ENCODE peak calls at places on chromosomes 6 and 20, in six cellular contexts. V is HCT116, L is neural progenitor cell, Z is SK-N-SH, K is GM23248, A is MM.1S. E is an unnamed sample.

GRCh38 chr6:11093065-11093590 is 506 bp upstream of the SMIM13 start:
- DNase-seq in Z (no peak), V (no peak), K (peak), A (peak), L (no peak), E (no peak)

GRCh38 chr20:62926229-62927127 is at the start of gene DIDO1:
- DNase-seq in Z (peak), A (peak), K (peak), V (peak), L (peak), E (peak)

GRCh38 chr6:4078830-4079471 is at the start of gene FAM217A:
- DNase-seq in L (no peak), A (no peak), V (no peak), K (no peak), Z (no peak), E (no peak)

GRCh38 chr6:134647861-134648260 is 302.0 kb downstream of the ALDH8A1 start:
- DNase-seq in K (no peak), Z (no peak), L (no peak), A (no peak), V (no peak), E (no peak)

GRCh38 chr6:125781307-125781868 is 9.4 kb upstream of the NCOA7 start:
- DNase-seq in V (no peak), K (peak), Z (peak), L (no peak), A (peak), E (peak)

GRCh38 chr6:34496103-34496685 is 30.3 kb downstream of the PACSIN1 start:
- DNase-seq in K (no peak), A (no peak), L (no peak), Z (peak), V (no peak), E (no peak)

GRCh38 chr6:129124334-129124733 is 241.4 kb downstream of the LAMA2 start:
- DNase-seq in K (no peak), Z (no peak), A (no peak), V (no peak), L (no peak), E (no peak)

GRCh38 chr6:169722362-169723199 is 1.7 kb downstream of the PHF10 start:
- DNase-seq in Z (peak), A (peak), L (peak), V (no peak), K (peak), E (peak)

GRCh38 chr6:14286144-14286543 is 168.6 kb downstream of the CD83 start:
- DNase-seq in Z (no peak), L (no peak), A (no peak), V (peak), K (peak), E (peak)

GRCh38 chr20:44747166-44748004 is 1.7 kb downstream of the KCNK15 start:
- DNase-seq in A (peak), V (peak), K (peak), Z (peak), L (peak), E (peak)

GRCh38 chr20:16173044-16173443 is 400.2 kb downstream of the KIF16B start:
- DNase-seq in V (no peak), L (no peak), K (no peak), A (no peak), Z (no peak), E (peak)

GRCh38 chr6:107800564-107801164 is 23.4 kb downstream of the SCML4 start:
- DNase-seq in V (no peak), L (no peak), A (no peak), K (peak), Z (no peak), E (no peak)

GRCh38 chr6:10695086-10695657 is 400 bp downstream of the PAK1IP1 start:
- DNase-seq in Z (peak), V (no peak), A (peak), L (no peak), K (peak), E (no peak)

GRCh38 chr20:64143018-64143801 is 21.0 kb upstream of the MYT1 start:
- DNase-seq in K (no peak), A (no peak), V (no peak), Z (peak), L (peak), E (no peak)

GRCh38 chr6:20631525-20631924 is 97.3 kb downstream of the CDKAL1 start:
- DNase-seq in K (peak), Z (no peak), V (no peak), A (no peak), L (no peak), E (no peak)

GRCh38 chr20:31330893-31331292 is 22.5 kb upstream of the DEFB116 start:
- DNase-seq in A (no peak), V (no peak), L (no peak), K (no peak), Z (no peak), E (no peak)

GRCh38 chr20:39269493-39270217 is 307.5 kb downstream of the DHX35 start:
- DNase-seq in A (no peak), V (no peak), K (no peak), Z (no peak), L (no peak), E (no peak)

GRCh38 chr6:6591778-6592388 is 3.4 kb downstream of the LY86 start:
- DNase-seq in A (no peak), V (no peak), L (no peak), Z (no peak), K (no peak), E (no peak)

GRCh38 chr6:53896237-53896636 is 101.4 kb downstream of the LRRC1 start:
- DNase-seq in A (no peak), K (peak), V (no peak), Z (no peak), L (no peak), E (no peak)

DNA sequence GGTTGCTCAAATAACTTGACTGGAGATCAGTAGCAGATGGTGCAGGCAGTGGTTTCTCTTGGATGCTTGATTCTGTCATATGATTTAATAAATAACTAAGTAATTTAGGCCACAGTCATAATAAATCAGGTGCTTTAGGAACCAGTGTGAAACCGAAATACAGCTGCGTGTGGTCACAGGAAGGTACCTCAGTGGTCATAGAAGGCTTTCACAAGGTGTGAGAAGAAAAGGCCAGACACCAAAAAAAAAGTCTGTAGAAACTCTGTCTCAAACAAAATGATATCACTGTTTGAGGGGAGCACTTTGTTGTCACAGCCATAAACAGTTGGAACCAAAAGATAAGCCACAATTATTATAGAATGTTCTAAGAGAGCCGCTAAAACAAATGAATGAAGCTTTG is 56.5 kb downstream of the ARMC2 start:
- DNase-seq in A (peak), V (no peak), K (no peak), L (no peak), Z (no peak), E (no peak)
- H2AFZ ChIP-seq in A (no peak), V (no peak), K (no peak), L (no peak), Z (no peak), E (no peak)

DNA sequence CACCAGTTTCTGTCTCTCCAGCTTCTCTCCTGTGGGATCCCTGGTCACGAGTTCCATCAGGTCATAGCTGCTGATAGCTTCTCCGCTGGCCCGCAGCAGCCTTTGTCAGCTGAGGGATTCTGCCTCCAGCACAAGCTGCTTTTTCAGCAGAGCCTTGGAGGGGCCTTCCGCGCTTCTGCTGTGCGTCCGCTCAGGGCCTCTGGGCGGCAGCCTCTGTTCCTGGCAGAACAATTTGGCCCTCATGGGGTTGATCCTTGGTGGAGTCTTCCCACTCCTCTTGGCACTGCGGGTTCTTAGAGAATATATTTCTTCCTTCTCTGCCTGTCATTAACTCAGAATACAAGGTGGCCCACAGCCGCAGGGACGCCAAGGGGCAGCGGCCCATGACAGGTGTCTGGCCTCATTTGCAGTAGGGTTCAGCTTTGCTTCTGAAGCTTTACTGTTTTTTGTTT is 158.8 kb downstream of the DTNBP1 start:
- DNase-seq in A (no peak), K (peak), V (no peak), L (peak), Z (peak), E (no peak)
- H3K9ac ChIP-seq in A (no peak), K (peak), V (no peak), L (no peak), Z (no peak), E (peak)

GRCh38 chr6:137451926-137452325 is 42.3 kb downstream of the OLIG3 start:
- DNase-seq in V (no peak), Z (no peak), K (peak), A (no peak), L (no peak), E (peak)
- TF ChIP-seq EZH2phosphoT487 in V (no peak), Z (no peak), K (no peak), A (no peak), L (no peak), E (no peak)

DNA sequence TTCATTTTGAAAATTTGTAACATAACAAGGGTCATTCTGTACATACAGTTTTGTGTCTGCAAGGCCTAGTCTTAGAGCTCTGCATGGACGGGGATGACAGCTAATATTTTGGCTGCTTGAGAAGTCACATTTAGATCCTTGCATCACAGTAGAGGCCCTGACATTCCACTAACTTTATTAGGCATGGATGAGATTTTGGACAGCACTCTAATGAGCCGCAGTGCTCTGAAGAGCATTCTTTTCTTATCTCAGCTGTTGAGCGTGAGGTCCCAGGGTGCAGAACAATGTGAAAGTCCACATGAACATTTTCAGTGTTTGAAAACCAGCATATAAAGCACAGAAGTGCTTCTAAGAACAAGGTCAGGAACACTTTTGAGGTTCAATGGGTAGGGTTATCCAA is 58.9 kb downstream of the IPCEF1 start:
- DNase-seq in A (no peak), L (peak), K (peak), V (no peak), Z (no peak), E (no peak)
- H2AFZ ChIP-seq in A (no peak), L (no peak), K (no peak), V (no peak), Z (no peak), E (no peak)

GRCh38 chr6:158939255-158940170 is 60.5 kb downstream of the RSPH3 start:
- DNase-seq in V (no peak), A (no peak), K (peak), Z (no peak), L (peak), E (no peak)
- H3K9ac ChIP-seq in V (peak), A (no peak), K (peak), Z (no peak), L (no peak), E (no peak)

E was measured in PC-3.